ENCODE peak calls at places on chromosomes 16 and 17, in four cellular contexts. One of them, this sample, is unnamed.

GRCh38 chr16:69040144-69040909 is 65.1 kb upstream of the HAS3 start:
- DNase-seq in NCI-H774: no peak
- DNase-seq in CD8-positive, alpha-beta T cell: no peak
- DNase-seq in activated B cell treated with CpG ODN at 0.5 μM for 24 hours: no peak
- DNase-seq in this sample: no peak

GRCh38 chr16:10266809-10267208 is 84.6 kb upstream of the GRIN2A start:
- DNase-seq in activated B cell treated with CpG ODN at 0.5 μM for 24 hours: no peak
- DNase-seq in NCI-H774: no peak
- DNase-seq in CD8-positive, alpha-beta T cell: no peak
- DNase-seq in this sample: no peak

GRCh38 chr16:87202346-87202745 is 114.8 kb downstream of the C16orf95 start:
- DNase-seq in CD8-positive, alpha-beta T cell: no peak
- DNase-seq in activated B cell treated with CpG ODN at 0.5 μM for 24 hours: no peak
- DNase-seq in NCI-H774: no peak
- DNase-seq in this sample: no peak

GRCh38 chr16:68792465-68793324 is 50.6 kb upstream of the TANGO6 start:
- DNase-seq in activated B cell treated with CpG ODN at 0.5 μM for 24 hours: no peak
- DNase-seq in CD8-positive, alpha-beta T cell: no peak
- DNase-seq in NCI-H774: no peak
- DNase-seq in this sample: no peak

GRCh38 chr16:82761858-82762257 is 135.1 kb downstream of the CDH13 start:
- DNase-seq in activated B cell treated with CpG ODN at 0.5 μM for 24 hours: no peak
- DNase-seq in CD8-positive, alpha-beta T cell: no peak
- DNase-seq in NCI-H774: peak; percentile 32
- DNase-seq in this sample: no peak

GRCh38 chr17:81412490-81413093 is 17.3 kb downstream of the BAHCC1 start:
- DNase-seq in CD8-positive, alpha-beta T cell: peak; percentile 75
- DNase-seq in NCI-H774: no peak
- DNase-seq in activated B cell treated with CpG ODN at 0.5 μM for 24 hours: no peak
- DNase-seq in this sample: no peak

GRCh38 chr16:8756755-8757154 is 40.7 kb downstream of the TMEM186 start:
- DNase-seq in NCI-H774: no peak
- DNase-seq in CD8-positive, alpha-beta T cell: no peak
- DNase-seq in activated B cell treated with CpG ODN at 0.5 μM for 24 hours: no peak
- DNase-seq in this sample: no peak

GRCh38 chr16:30948956-30949654 is at the start of gene ORAI3:
- DNase-seq in NCI-H774: no peak
- DNase-seq in CD8-positive, alpha-beta T cell: peak; percentile 30
- DNase-seq in activated B cell treated with CpG ODN at 0.5 μM for 24 hours: peak; percentile 73
- DNase-seq in this sample: no peak

GRCh38 chr16:3963203-3963602 is 82.7 kb upstream of the CREBBP start:
- DNase-seq in NCI-H774: no peak
- DNase-seq in activated B cell treated with CpG ODN at 0.5 μM for 24 hours: no peak
- DNase-seq in CD8-positive, alpha-beta T cell: peak; percentile 85
- DNase-seq in this sample: no peak

GRCh38 chr16:4015991-4016325 is 100.3 kb downstream of the ADCY9 start:
- DNase-seq in activated B cell treated with CpG ODN at 0.5 μM for 24 hours: no peak
- DNase-seq in CD8-positive, alpha-beta T cell: no peak
- DNase-seq in NCI-H774: no peak
- DNase-seq in this sample: no peak

This sample was measured in LNCaP clone FGC.